ENCODE peak calls at places on chromosomes 11 and 22, in seven cellular contexts. I, C, N, S, W, U and Y are unnamed samples.

GRCh38 chr11:125412509-125412908 is 83.6 kb downstream of the FEZ1 start:
- DNase-seq in I (no peak), C (no peak), N (no peak), S (no peak), W (no peak), U (no peak), Y (no peak)

GRCh38 chr11:113562576-113562975 is 87.4 kb upstream of the DRD2 start:
- DNase-seq in I (no peak), C (no peak), N (no peak), S (no peak), W (no peak), U (no peak), Y (no peak)

GRCh38 chr11:16577490-16577889 is 161.0 kb upstream of the C11orf58 start:
- DNase-seq in I (no peak), C (no peak), N (no peak), S (no peak), W (no peak), U (no peak), Y (no peak)

GRCh38 chr22:26416670-26417270 is 12.3 kb upstream of the ASPHD2 start:
- DNase-seq in I (no peak), C (peak; percentile 62), N (no peak), S (no peak), W (no peak), U (no peak), Y (no peak)

GRCh38 chr11:94636388-94636787 is 69.2 kb downstream of the PIWIL4 start:
- DNase-seq in I (no peak), C (no peak), N (no peak), S (no peak), W (no peak), U (no peak), Y (no peak)

GRCh38 chr11:105862736-105863367 is 159.2 kb downstream of the MSANTD4 start:
- DNase-seq in I (no peak), C (peak; percentile 61), N (peak; percentile 36), S (no peak), W (no peak), U (no peak), Y (no peak)

GRCh38 chr22:37663521-37664140 is 5.1 kb downstream of the PDXP start:
- DNase-seq in I (no peak), C (no peak), N (no peak), S (no peak), W (no peak), U (no peak), Y (no peak)

GRCh38 chr11:8023831-8024555 is 36.9 kb downstream of the EIF3F start:
- DNase-seq in I (no peak), C (no peak), N (no peak), S (no peak), W (no peak), U (no peak), Y (no peak)

GRCh38 chr22:31969789-31970489 is 25.6 kb downstream of the YWHAH start:
- DNase-seq in I (peak; percentile 80), C (peak; percentile 88), N (peak; percentile 61), S (peak; percentile 75), W (peak; percentile 25), U (peak; percentile 83), Y (peak; percentile 73)

GRCh38 chr11:125871391-125872137 is 15.9 kb upstream of the HYLS1 start:
- DNase-seq in I (peak; percentile 37), C (peak; percentile 78), N (peak; percentile 57), S (no peak), W (no peak), U (peak; percentile 17), Y (no peak)

GRCh38 chr11:2762451-2762850 is 62.7 kb upstream of the KCNQ1OT1 start:
- DNase-seq in I (peak; percentile 22), C (no peak), N (no peak), S (no peak), W (no peak), U (peak; percentile 2), Y (no peak)

GRCh38 chr11:27217948-27218410 is 145.0 kb downstream of the CCDC34 start:
- DNase-seq in I (no peak), C (no peak), N (no peak), S (no peak), W (no peak), U (no peak), Y (no peak)

GRCh38 chr11:82308979-82309378 is 424.7 kb downstream of the FAM181B start:
- DNase-seq in I (no peak), C (no peak), N (no peak), S (no peak), W (no peak), U (no peak), Y (no peak)
- H3K9me3 ChIP-seq in I (no peaks in the 10 kb centered on the region), C (no peaks in the 10 kb centered on the region), N (no peaks in the 10 kb centered on the region), S (no peaks in the 10 kb centered on the region), W (no peaks in the 10 kb centered on the region), U (no peaks in the 10 kb centered on the region), Y (no peaks in the 10 kb centered on the region)

DNA sequence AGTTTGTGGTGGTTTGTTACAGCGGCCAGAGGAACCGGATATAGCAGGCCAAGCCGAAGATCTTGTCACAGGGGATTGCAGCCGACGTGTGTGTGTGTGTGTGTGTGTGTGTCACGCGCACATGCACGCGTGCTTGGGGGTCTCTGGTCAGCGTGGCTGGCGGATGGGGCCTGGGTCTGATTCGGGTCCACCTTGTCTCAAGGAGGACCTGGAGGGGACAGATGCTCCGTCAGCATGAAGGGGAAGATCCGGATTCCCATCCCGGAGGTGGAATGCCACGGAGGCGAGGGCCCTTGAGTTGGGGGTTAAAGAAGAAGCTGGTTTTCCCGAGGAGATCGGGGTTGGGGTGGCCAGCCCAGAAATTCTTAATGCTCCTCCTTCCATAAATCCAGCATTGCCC is 1237.8 kb downstream of the BRD1 start:
- DNase-seq in I (no peak), C (no peak), N (no peak), S (peak; percentile 30), W (no peak), U (no peak), Y (peak; percentile 73)
- H3K27me3 ChIP-seq in I (no peaks in the 10 kb centered on the region), C (no peaks in the 10 kb centered on the region), N (no peaks in the 10 kb centered on the region), S (peaks cover 4% of the 10 kb centered on the region), W (peaks cover 56% of the 10 kb centered on the region), U (no peaks in the 10 kb centered on the region), Y (peaks cover 4% of the 10 kb centered on the region)

DNA sequence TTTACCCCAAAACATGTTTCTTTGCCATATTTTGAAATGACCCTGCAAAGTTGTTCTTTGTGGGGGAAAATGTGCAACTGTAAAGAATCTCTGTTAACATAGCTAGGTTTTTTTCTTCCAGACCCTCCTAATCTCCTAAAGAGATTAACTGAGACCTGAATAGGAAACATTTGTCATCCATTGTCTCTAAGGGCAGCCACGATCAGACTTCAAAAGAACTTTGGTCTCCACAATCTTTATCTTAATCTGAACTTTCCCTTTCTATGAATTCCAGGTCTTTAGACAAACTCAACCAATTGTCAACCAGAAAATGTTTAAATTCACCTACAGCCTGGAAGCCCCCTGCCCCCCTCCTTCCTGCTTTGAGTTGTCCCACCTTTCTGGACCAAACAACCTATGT is 4.6 kb upstream of the LGALS12 start:
- DNase-seq in I (no peak), C (peak; percentile 58), N (no peak), S (no peak), W (no peak), U (no peak), Y (no peak)
- H3K9me3 ChIP-seq in I (peaks cover 9% of the 10 kb centered on the region), C (no peaks in the 10 kb centered on the region), N (peaks cover 11% of the 10 kb centered on the region), S (peaks cover 12% of the 10 kb centered on the region), W (no peaks in the 10 kb centered on the region), U (no peaks in the 10 kb centered on the region), Y (peaks cover 25% of the 10 kb centered on the region)

DNA sequence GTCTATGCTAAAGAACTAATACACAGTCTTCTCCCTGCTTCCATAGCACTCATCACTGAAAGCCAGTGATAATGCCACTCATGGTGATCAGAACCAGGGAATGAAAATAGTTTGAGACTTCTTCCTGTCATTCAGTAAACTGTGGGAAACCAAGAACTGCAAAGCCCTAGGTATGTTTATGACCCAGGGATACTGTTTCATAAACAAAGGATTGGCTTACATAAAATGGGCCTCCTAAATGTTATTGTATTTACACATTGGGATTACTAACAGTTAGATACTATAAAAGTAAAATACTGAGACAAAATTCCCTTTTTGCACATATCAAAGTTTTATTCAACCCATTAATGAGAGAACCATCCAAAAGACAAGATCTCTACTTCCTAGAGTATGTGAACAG is 21.3 kb upstream of the CWF19L2 start:
- DNase-seq in I (no peak), C (no peak), N (no peak), S (no peak), W (no peak), U (no peak), Y (no peak)
- H3K27me3 ChIP-seq in I (peaks cover 7% of the 10 kb centered on the region), C (no peaks in the 10 kb centered on the region), N (no peaks in the 10 kb centered on the region), S (peaks cover 17% of the 10 kb centered on the region), W (peaks cover 42% of the 10 kb centered on the region), U (no peaks in the 10 kb centered on the region), Y (peaks cover 7% of the 10 kb centered on the region)

GRCh38 chr11:119885861-119886567 is 157.0 kb upstream of the NECTIN1 start:
- DNase-seq in I (no peak), C (no peak), N (no peak), S (no peak), W (no peak), U (no peak), Y (no peak)

GRCh38 chr11:119888119-119888518 is 159.1 kb upstream of the NECTIN1 start:
- DNase-seq in I (no peak), C (no peak), N (no peak), S (no peak), W (no peak), U (no peak), Y (no peak)

GRCh38 chr11:119882316-119882715 is 153.3 kb upstream of the NECTIN1 start:
- DNase-seq in I (no peak), C (no peak), N (no peak), S (no peak), W (no peak), U (no peak), Y (no peak)

GRCh38 chr11:119886667-119887230 is 157.7 kb upstream of the NECTIN1 start:
- DNase-seq in I (no peak), C (no peak), N (no peak), S (no peak), W (no peak), U (no peak), Y (no peak)

DNA sequence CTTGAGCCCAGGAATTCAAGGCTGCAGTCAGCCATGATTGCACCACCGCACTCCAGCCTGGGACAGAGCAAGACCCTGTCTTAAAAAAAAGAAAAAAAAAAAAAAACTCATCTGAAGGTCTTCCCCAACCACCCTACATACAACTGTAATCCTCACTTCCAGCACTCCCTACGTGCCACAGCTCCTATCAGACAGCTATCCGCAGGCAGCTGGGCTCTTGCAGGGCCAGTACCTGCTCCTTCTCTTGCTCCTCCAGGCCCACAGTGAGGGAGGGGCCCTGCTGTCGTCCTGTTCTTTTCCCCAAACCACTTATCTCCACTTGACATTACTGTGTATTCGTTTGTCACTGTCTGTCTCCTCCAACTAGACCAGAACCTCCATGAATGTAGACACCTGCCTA is 156.1 kb upstream of the NECTIN1 start:
- DNase-seq in I (no peak), C (no peak), N (no peak), S (no peak), W (no peak), U (no peak), Y (no peak)
- H3K9me3 ChIP-seq in I (no peaks in the 10 kb centered on the region), C (no peaks in the 10 kb centered on the region), N (no peaks in the 10 kb centered on the region), S (no peaks in the 10 kb centered on the region), W (no peaks in the 10 kb centered on the region), U (no peaks in the 10 kb centered on the region), Y (no peaks in the 10 kb centered on the region)

DNA sequence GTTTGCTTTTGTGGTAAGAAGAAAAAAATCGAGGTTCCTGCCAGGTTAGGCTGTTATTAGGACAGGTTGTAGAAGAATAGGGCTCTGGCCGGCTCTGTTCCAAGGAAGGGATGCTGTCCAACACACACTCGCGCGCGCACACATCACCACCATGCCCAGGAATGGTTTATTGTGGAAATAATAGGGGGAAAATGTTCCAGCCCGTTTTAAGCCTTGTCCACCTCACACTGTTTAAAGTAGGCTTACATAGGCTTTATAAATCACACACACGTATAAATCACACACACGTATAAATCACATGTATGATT is 1.2 kb upstream of the ARHGAP20 start:
- DNase-seq in I (no peak), C (no peak), N (no peak), S (no peak), W (no peak), U (no peak), Y (no peak)
- H3K27me3 ChIP-seq in I (no peaks in the 10 kb centered on the region), C (peaks cover 100% of the 10 kb centered on the region), N (peaks cover 2% of the 10 kb centered on the region), S (no peaks in the 10 kb centered on the region), W (peaks cover 23% of the 10 kb centered on the region), U (peaks cover 18% of the 10 kb centered on the region), Y (peaks cover 59% of the 10 kb centered on the region)